ENCODE peak calls at places on chromosome 21, in five cellular contexts. Y is Daoy; P is A549; Q is ovary; B is stimulated activated CD8-positive, alpha-beta memory T cell treated with anti-CD3 and anti-CD28 coated beads, Interleukin-15, amount 100 ng/mL, for 4 hours. I is an unnamed sample.
A peak's percentile ranks its signal among the peaks of the same experiment; 100 is the strongest.

GRCh38 chr21:40179167-40179566 is 311.9 kb downstream of the PCP4 start:
- DNase-seq in P (no peak), Y (peak; percentile 39), Q (no peak), B (no peak), I (no peak)

GRCh38 chr21:35475768-35476167 is 426.7 kb upstream of the RUNX1 start:
- DNase-seq in Y (no peak), P (no peak), Q (no peak), B (no peak), I (no peak)

GRCh38 chr21:44267655-44268142 is 6.0 kb upstream of the DNMT3L start:
- DNase-seq in Q (no peak), Y (peak; percentile 42), B (no peak), P (no peak), I (no peak)

GRCh38 chr21:42512346-42513034 is 1.2 kb upstream of the SLC37A1 start:
- DNase-seq in P (no peak), B (no peak), Y (no peak), Q (no peak), I (no peak)

GRCh38 chr21:30243691-30244090 is 27.8 kb upstream of the CLDN8 start:
- DNase-seq in Q (no peak), B (no peak), Y (no peak), P (no peak), I (no peak)

GRCh38 chr21:46604975-46605758 is at the start of gene S100B:
- DNase-seq in B (no peak), P (no peak), Y (peak; percentile 23), Q (no peak), I (no peak)

GRCh38 chr21:44380876-44381275 is 27.5 kb downstream of the TRPM2 start:
- DNase-seq in B (no peak), Y (no peak), P (no peak), Q (no peak), I (no peak)

GRCh38 chr21:45365608-45366241 is 39.2 kb upstream of the COL18A1 start:
- DNase-seq in B (no peak), Y (peak; percentile 89), P (peak; percentile 73), Q (peak; percentile 45), I (no peak)

GRCh38 chr21:40335689-40336088 is 468.5 kb downstream of the PCP4 start:
- DNase-seq in Q (no peak), B (no peak), P (no peak), Y (peak; percentile 10), I (no peak)

GRCh38 chr21:34999397-34999941 is 49.6 kb downstream of the RUNX1 start:
- DNase-seq in Y (no peak), Q (no peak), P (no peak), B (no peak), I (no peak)

GRCh38 chr21:36589352-36589971 is 109.5 kb upstream of the SIM2 start:
- DNase-seq in Y (peak; percentile 72), P (peak; percentile 24), B (no peak), Q (no peak), I (no peak)

GRCh38 chr21:46207006-46207919 is 21.3 kb downstream of the LSS start:
- DNase-seq in P (no peak), B (no peak), Q (peak; percentile 17), Y (no peak), I (no peak)

GRCh38 chr21:44485254-44485793 is 30.0 kb downstream of the LRRC3 start:
- DNase-seq in Q (no peak), P (peak; percentile 83), B (peak; percentile 20), Y (no peak), I (no peak)

GRCh38 chr21:45877160-45877438 is 104.5 kb upstream of the COL6A1 start:
- DNase-seq in Q (no peak), B (no peak), Y (no peak), P (no peak), I (no peak)

GRCh38 chr21:34298797-34299539 is 64.8 kb upstream of the KCNE2 start:
- DNase-seq in Y (no peak), P (no peak), Q (no peak), B (no peak), I (no peak)

GRCh38 chr21:28325618-28326017 is 667.1 kb downstream of the LTN1 start:
- DNase-seq in Y (no peak), B (no peak), Q (no peak), P (no peak), I (no peak)

GRCh38 chr21:21547368-21547953 is 549.3 kb downstream of the NCAM2 start:
- DNase-seq in Y (no peak), P (no peak), B (no peak), Q (no peak), I (no peak)

GRCh38 chr21:32030146-32030652 is 157.4 kb downstream of the HUNK start:
- DNase-seq in Y (no peak), P (no peak), B (no peak), Q (no peak), I (no peak)

GRCh38 chr21:36750579-36750959 is 51.7 kb downstream of the SIM2 start:
- DNase-seq in Q (no peak), P (no peak), B (no peak), Y (no peak), I (no peak)

GRCh38 chr21:32281531-32281930 is 2.7 kb upstream of the MIS18A start:
- DNase-seq in Q (no peak), B (no peak), Y (no peak), P (no peak), I (no peak)

GRCh38 chr21:38494254-38494648 is 4.0 kb downstream of the ERG start:
- DNase-seq in Y (no peak), Q (no peak), P (no peak), B (no peak), I (no peak)

GRCh38 chr21:15978158-15978805 is 248.5 kb downstream of the USP25 start:
- DNase-seq in Q (no peak), P (no peak), B (no peak), Y (no peak), I (no peak)

GRCh38 chr21:41878831-41879189 is 334 bp downstream of the PRDM15 start:
- DNase-seq in Q (peak; percentile 86), P (peak; percentile 68), Y (peak; percentile 90), B (peak; percentile 53), I (peak; percentile 65)

GRCh38 chr21:40717008-40717407 is 129.9 kb downstream of the DSCAM start:
- DNase-seq in B (no peak), P (no peak), Y (no peak), Q (no peak), I (no peak)

GRCh38 chr21:26835027-26835713 is 10.0 kb downstream of the ADAMTS1 start:
- DNase-seq in Q (peak; percentile 67), Y (peak; percentile 36), P (no peak), B (no peak), I (no peak)

GRCh38 chr21:42377211-42377950 is 11.0 kb upstream of the TFF1 start:
- DNase-seq in B (no peak), P (no peak), Q (no peak), Y (no peak), I (no peak)

GRCh38 chr21:42997053-42997452 is 22.7 kb downstream of the PKNOX1 start:
- DNase-seq in Q (peak; percentile 55), P (no peak), Y (peak; percentile 88), B (no peak), I (no peak)

GRCh38 chr21:35338281-35338680 is 289.2 kb upstream of the RUNX1 start:
- DNase-seq in B (no peak), P (no peak), Y (no peak), Q (no peak), I (no peak)

GRCh38 chr21:18369115-18369514 is 34.5 kb downstream of the TMPRSS15 start:
- DNase-seq in B (no peak), Y (no peak), Q (no peak), P (peak; percentile 6), I (no peak)

GRCh38 chr21:35343046-35343816 is 294.1 kb upstream of the RUNX1 start:
- DNase-seq in Y (peak; percentile 45), Q (no peak), B (no peak), P (no peak), I (no peak)